ENCODE peak calls at places on chromosomes 3 and 15, in six cellular contexts. N is H1, B is IMR-90, L is K562, P is HepG2, R is SK-N-SH. Z is an unnamed sample.

GRCh38 chr3:40464339-40465110 is 7.4 kb downstream of the RPL14 start:
- DNase-seq in L (no peak), B (no peak), N (no peak), P (no peak), R (no peak), Z (no peak)

GRCh38 chr15:81897011-81897677 is 148.7 kb downstream of the MEX3B start:
- DNase-seq in B (peak), P (no peak), R (no peak), N (no peak), L (no peak), Z (no peak)

GRCh38 chr3:127417709-127418559 is 130.1 kb upstream of the PRR20G start:
- DNase-seq in B (no peak), R (no peak), N (no peak), L (no peak), P (no peak), Z (no peak)

GRCh38 chr3:99286266-99286845 is 352.0 kb upstream of the COL8A1 start:
- DNase-seq in B (no peak), L (no peak), P (no peak), R (no peak), N (no peak), Z (no peak)

GRCh38 chr3:53796161-53796560 is 50.1 kb downstream of the CHDH start:
- DNase-seq in L (no peak), P (no peak), B (no peak), R (peak), N (no peak), Z (no peak)

GRCh38 chr3:71504250-71505036 is 79.1 kb downstream of the FOXP1 start:
- DNase-seq in N (no peak), P (no peak), R (no peak), L (peak), B (peak), Z (peak)

GRCh38 chr15:69342460-69343076 is 43.9 kb downstream of the PAQR5 start:
- DNase-seq in B (no peak), L (no peak), N (no peak), P (no peak), R (no peak), Z (no peak)

GRCh38 chr3:29751647-29752263 is 470.9 kb downstream of the RBMS3 start:
- DNase-seq in N (no peak), B (no peak), P (no peak), R (no peak), L (no peak), Z (no peak)

GRCh38 chr3:126338796-126339241 is 18.4 kb downstream of the KLF15 start:
- DNase-seq in L (no peak), P (no peak), N (no peak), B (no peak), R (peak), Z (no peak)

GRCh38 chr15:93034512-93034911 is 54.5 kb downstream of the RGMA start:
- DNase-seq in R (peak), B (no peak), P (no peak), N (no peak), L (no peak), Z (no peak)

GRCh38 chr3:71064288-71064975 is 519.1 kb downstream of the FOXP1 start:
- DNase-seq in R (peak), N (no peak), P (peak), L (peak), B (peak), Z (peak)

GRCh38 chr15:91049378-91050127 is 27.2 kb upstream of the VPS33B start:
- DNase-seq in L (peak), B (peak), R (peak), P (peak), N (no peak), Z (peak)

GRCh38 chr3:10835406-10835805 is 19.4 kb downstream of the SLC6A11 start:
- DNase-seq in R (no peak), B (no peak), P (peak), N (no peak), L (no peak), Z (peak)

GRCh38 chr3:13884851-13885703 is 5.2 kb upstream of the WNT7A start:
- DNase-seq in B (no peak), R (peak), L (peak), N (no peak), P (peak), Z (no peak)

GRCh38 chr3:31758342-31758741 is 222.7 kb downstream of the OSBPL10 start:
- DNase-seq in N (no peak), P (no peak), L (no peak), R (no peak), B (no peak), Z (no peak)

GRCh38 chr3:156963096-156963495 is 136.9 kb downstream of the LEKR1 start:
- DNase-seq in L (no peak), R (no peak), B (no peak), P (no peak), N (no peak), Z (no peak)

GRCh38 chr3:177596822-177597271 is 399.6 kb upstream of the TBL1XR1 start:
- DNase-seq in N (no peak), L (no peak), B (no peak), P (no peak), R (peak), Z (no peak)

GRCh38 chr3:127679534-127680145 is 6.9 kb downstream of the ABTB1 start:
- DNase-seq in B (no peak), P (no peak), N (no peak), R (no peak), L (no peak), Z (no peak)

GRCh38 chr15:82950746-82951370 is 1.7 kb downstream of the HOMER2 start:
- DNase-seq in L (no peak), N (no peak), P (peak), B (no peak), R (no peak), Z (no peak)

GRCh38 chr3:160150525-160150924 is 74.7 kb upstream of the C3orf80 start:
- DNase-seq in N (no peak), R (no peak), B (peak), P (no peak), L (no peak), Z (no peak)

GRCh38 chr15:75033809-75034208 is 10.4 kb downstream of the PPCDC start:
- DNase-seq in P (no peak), N (no peak), B (no peak), L (no peak), R (no peak), Z (no peak)

GRCh38 chr3:13452490-13453335 is 27.4 kb upstream of the HDAC11 start:
- DNase-seq in B (peak), R (peak), N (no peak), L (peak), P (peak), Z (peak)

GRCh38 chr3:122786067-122786466 is 7.6 kb downstream of the HSPBAP1 start:
- DNase-seq in P (peak), R (no peak), B (peak), N (no peak), L (no peak), Z (peak)

GRCh38 chr3:72657666-72658065 is 190.6 kb downstream of the SHQ1 start:
- DNase-seq in B (no peak), N (no peak), L (peak), P (peak), R (no peak), Z (no peak)

DNA sequence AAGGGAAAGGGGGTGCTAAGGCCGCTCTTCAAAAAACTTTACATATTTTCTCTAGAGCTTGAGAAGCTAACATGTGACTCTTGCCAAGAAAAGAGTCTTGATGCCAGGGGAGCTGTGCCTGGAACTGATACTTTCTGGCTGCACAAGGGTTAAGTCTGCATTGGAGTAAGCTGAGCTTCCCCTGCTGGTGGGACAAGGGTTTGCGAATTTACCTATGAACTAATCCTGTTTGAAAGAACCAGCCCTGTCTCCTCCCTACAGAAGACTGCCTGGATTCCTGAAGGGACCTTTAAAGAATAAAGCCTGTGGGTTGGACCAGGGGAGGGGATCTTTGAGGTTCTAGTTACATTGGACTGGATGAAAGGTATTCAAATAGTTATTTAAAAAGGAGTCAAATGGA is 58.3 kb upstream of the EPHA3 start:
- DNase-seq in L (no peak), R (peak), B (peak), P (peak), N (peak), Z (no peak)
- TF ChIP-seq RFX5 in L (no peak), R (no peak), B (no peak), P (no peak), N (no peak), Z (no peak)

DNA sequence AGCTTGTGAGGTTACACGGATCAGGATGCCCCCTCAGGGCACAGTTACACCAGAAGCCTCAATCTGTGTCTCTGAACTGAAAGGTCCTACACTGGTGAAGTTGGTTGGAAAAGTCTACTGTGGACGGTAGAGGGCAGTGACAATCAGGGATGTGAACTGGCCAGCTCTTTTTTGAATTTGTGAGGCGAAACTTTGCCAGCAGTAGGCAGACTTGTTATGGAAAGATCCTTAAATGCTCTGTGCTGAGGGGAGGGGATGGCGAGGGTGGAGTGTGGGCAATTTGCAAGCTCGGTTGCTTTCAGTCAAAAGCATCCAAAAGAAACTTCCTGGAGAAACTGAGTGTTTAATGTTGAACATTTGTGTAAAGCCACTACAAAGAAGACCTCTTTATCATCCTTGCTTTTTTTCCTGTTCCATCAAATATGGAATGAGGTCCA is 127.4 kb upstream of the ABHD17C start:
- DNase-seq in B (peak), L (peak), N (peak), P (peak), R (peak), Z (peak)
- TF ChIP-seq RFX5 in B (no peak), L (no peak), N (no peak), P (no peak), R (no peak), Z (no peak)

DNA sequence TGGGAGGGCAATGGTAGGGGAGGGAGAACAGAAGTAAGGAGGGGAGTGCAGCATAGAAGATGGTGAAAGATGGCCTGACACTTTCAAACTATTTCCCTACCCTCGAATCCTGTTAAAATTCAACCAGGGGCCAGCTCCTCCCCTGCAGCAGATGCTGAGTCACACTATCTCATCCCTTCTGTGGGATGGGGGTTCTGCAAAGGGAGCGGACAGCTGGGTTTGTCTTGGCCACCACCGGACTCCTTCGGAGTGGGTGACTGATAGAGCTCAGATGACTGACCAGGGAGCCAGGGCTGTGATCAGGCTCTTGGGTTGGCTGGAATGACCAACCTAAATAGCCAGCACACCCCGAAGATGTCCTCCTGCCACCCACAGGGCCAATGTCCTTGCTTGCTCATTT is 33.6 kb upstream of the TMCC1 start:
- DNase-seq in P (peak), L (peak), B (no peak), R (no peak), N (no peak), Z (peak)
- TF ChIP-seq RFX5 in P (no peak), L (no peak), B (no peak), R (no peak), N (no peak), Z (no peak)

DNA sequence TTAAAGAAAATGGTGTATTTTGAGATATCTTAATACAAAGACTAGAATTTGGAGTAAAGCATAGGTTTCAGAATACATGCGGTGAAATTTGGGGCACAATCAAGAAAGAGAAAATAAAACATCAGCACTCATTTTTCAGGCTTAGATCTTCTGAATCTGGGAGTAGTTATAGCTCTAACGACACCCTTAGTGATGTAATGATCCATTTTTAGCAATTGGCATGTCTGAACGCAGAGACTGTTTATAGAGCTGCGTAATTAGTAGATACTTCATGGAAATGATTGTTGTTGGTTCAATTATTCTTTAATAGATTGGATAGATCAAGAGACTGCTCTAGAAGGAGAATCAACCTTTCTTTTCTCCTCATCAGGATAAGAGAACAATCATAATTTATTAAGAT is 47.5 kb upstream of the SNRK start:
- DNase-seq in P (no peak), N (no peak), L (no peak), B (no peak), R (no peak), Z (no peak)
- TF ChIP-seq RFX5 in P (no peak), N (no peak), L (no peak), B (no peak), R (no peak), Z (no peak)

GRCh38 chr15:27399236-27399635 is 428.3 kb downstream of the GABRG3 start:
- DNase-seq in N (no peak), B (no peak), R (no peak), L (no peak), P (no peak), Z (no peak)
- TF ChIP-seq RFX5 in N (no peak), B (no peak), R (no peak), L (no peak), P (no peak), Z (no peak)

GRCh38 chr3:150469031-150469930 is 61.2 kb downstream of the TSC22D2 start:
- DNase-seq in L (peak), B (peak), P (peak), N (peak), R (no peak), Z (peak)
- TF ChIP-seq RFX5 in L (no peak), B (no peak), P (no peak), N (no peak), R (no peak), Z (no peak)

DNA sequence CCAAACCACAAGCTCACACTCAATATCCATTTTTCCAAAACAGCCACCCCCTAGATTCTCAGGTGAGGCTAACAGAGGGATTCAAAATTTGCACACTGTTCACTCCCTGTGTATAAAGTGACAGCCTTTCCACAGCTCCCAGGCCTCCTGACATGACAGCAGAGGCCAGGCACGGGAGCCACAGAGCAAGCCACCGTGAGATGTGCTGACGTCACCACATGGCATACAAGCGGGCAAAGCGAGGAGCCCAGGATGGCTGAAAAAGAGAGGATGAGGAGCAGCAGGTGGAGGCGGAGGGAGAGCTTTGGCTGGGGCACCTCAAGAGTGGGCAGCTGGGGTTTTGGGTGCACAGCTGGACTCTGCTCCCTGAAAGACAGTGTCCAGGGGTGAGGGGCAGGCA is 27.1 kb downstream of the EHD4 start:
- DNase-seq in N (no peak), B (no peak), P (no peak), R (no peak), L (no peak), Z (no peak)
- TF ChIP-seq RFX5 in N (no peak), B (no peak), P (no peak), R (no peak), L (no peak), Z (no peak)

GRCh38 chr15:99438222-99438592 is 127.6 kb upstream of the MEF2A start:
- DNase-seq in N (no peak), B (no peak), L (no peak), R (no peak), P (no peak), Z (no peak)

GRCh38 chr15:99437315-99438221 is 128.2 kb upstream of the MEF2A start:
- DNase-seq in P (no peak), R (no peak), N (no peak), B (no peak), L (no peak), Z (no peak)

GRCh38 chr15:99435138-99435695 is 130.6 kb upstream of the MEF2A start:
- DNase-seq in P (no peak), B (no peak), N (no peak), R (no peak), L (no peak), Z (no peak)

GRCh38 chr15:99435761-99436346 is 129.9 kb upstream of the MEF2A start:
- DNase-seq in L (no peak), B (no peak), N (no peak), R (no peak), P (no peak), Z (no peak)

DNA sequence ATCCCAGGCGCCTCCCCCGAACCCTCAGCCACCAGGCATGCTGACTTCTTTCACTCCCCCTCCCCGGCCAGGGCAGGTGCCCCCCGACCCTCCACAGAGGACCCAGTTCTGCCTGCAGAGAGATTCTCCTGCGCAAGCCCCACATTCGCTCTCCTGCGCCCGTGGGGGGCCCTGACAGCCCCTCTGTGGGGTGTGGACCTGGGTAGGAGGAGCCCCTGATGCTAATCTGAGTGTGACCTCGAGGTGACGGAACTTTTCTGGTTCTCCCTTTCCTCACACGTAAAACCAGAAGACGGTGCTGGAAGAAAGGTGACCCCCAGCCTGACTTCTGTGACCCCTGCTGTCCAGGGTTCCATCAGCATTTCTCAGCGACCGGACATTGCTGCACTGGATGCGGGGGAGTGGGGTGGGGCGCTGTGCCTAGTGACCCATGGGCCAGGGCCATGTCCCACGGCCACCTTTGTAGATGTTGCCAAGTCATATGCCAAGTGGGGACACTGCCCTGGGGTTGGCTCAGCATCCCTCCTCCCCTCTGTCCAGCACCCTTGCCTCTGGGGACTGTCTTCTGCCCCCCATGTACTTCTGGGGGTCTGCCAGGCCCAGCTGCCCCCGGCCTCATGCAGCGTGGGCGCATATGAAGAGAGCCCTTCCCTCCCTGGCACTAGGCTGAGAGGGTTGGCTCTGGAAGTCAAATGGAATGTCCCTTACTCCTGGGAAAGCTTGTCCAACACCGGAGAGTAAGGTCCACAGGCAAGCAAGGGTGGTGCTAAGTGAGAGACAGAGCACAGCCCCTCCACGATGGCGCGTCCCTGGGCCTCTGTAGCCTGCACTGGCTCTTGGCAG is 129.1 kb upstream of the MEF2A start:
- DNase-seq in R (no peak), B (no peak), N (no peak), P (no peak), L (no peak), Z (no peak)
- TF ChIP-seq RFX5 in R (no peak), B (no peak), N (no peak), P (no peak), L (no peak), Z (no peak)

DNA sequence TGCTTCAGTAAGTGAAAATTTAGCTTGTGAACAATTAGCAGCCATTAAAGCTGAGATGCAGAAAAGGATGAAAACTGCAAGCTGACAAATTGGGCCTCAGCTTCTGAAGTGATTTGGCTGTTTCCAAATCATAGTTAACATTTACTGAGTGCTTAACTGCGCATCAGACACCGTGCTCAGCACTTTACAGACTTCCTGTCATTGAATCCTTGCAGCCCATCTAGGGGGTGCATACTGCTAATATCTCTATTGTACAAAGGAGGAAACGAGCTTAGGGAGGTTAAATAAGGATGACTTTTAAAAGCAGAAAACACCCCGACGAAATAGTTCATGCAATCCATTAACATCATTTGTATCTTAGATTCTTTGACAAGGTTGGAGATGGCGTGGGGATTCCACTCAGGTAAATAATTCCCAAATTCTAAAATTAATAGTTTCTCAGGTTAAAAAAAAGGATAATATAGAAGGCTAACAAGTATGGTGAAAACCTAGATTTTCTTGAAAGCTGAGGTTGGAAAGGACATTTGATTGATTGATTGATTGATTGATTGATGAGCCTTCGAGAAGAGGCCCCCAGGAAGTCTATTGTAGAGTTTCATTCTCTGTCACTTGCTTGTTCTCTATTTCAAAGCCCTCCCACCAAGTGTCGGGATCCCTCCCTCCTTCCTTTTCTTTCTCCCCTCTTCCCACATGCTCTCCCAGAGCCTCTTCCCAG is 23.5 kb upstream of the EPHB3 start:
- DNase-seq in P (no peak), L (no peak), B (no peak), R (no peak), N (no peak), Z (no peak)
- TF ChIP-seq RFX5 in P (no peak), L (no peak), B (no peak), R (no peak), N (no peak), Z (no peak)

Z was measured in A549.